ENCODE peak calls at places on chromosomes 13 and 19, in nine cellular contexts. N is endothelial cell, C is body of pancreas, V is KBM-7, T is pancreas, I is nephron progenitor cell, F is PC-3, D is brain microvascular endothelial cell, M is fibroblast of villous mesenchyme. J is an unnamed sample.

GRCh38 chr19:15330801-15331418 is 1.4 kb downstream of the BRD4 start:
- DNase-seq in N (no peak), C (peak), V (no peak), T (no peak), I (no peak), F (peak), D (peak), M (peak), J (peak)

GRCh38 chr19:50658438-50659317 is 9.4 kb downstream of the C19orf81 start:
- DNase-seq in N (peak), C (peak), V (no peak), T (peak), I (peak), F (peak), D (peak), M (peak), J (peak)

GRCh38 chr19:53272044-53272443 is 4.5 kb upstream of the VN1R4 start:
- DNase-seq in N (no peak), C (no peak), V (no peak), T (no peak), I (no peak), F (no peak), D (no peak), M (no peak), J (no peak)

GRCh38 chr19:36973844-36974195 is 57.7 kb downstream of the ZNF568 start:
- DNase-seq in N (no peak), C (no peak), V (no peak), T (no peak), I (no peak), F (no peak), D (no peak), M (no peak), J (no peak)

GRCh38 chr19:2534374-2535050 is 58.6 kb downstream of the GADD45B start:
- DNase-seq in N (no peak), C (no peak), V (no peak), T (no peak), I (no peak), F (no peak), D (no peak), M (peak), J (no peak)

GRCh38 chr13:109208522-109208921 is 577.9 kb downstream of the IRS2 start:
- DNase-seq in N (no peak), C (no peak), V (no peak), T (no peak), I (no peak), F (no peak), D (no peak), M (no peak), J (no peak)

GRCh38 chr13:27961227-27962085 is 7.7 kb downstream of the CDX2 start:
- DNase-seq in N (peak), C (no peak), V (no peak), T (no peak), I (no peak), F (no peak), D (no peak), M (no peak), J (no peak)

GRCh38 chr19:50835785-50836542 is 2.6 kb upstream of the KLK15 start:
- DNase-seq in N (peak), C (peak), V (peak), T (peak), I (peak), F (peak), D (peak), M (peak), J (peak)

GRCh38 chr19:23787106-23787505 is 28.4 kb upstream of the ZNF681 start:
- DNase-seq in N (no peak), C (no peak), V (no peak), T (no peak), I (no peak), F (peak), D (peak), M (peak), J (peak)